ENCODE peak calls at places on chromosomes 12 and 14, in four cellular contexts. X is GM10248, H is kidney tubule cell, C is activated T-cell treated with anti-CD3 and anti-CD28 coated beads for 48 hours. A is an unnamed sample.

GRCh38 chr14:69853774-69854173 is 25.4 kb upstream of the SMOC1 start:
- DNase-seq in H (no peak), X (no peak), C (no peak), A (no peak)

GRCh38 chr12:69708649-69709048 is 9.5 kb upstream of the BEST3 start:
- DNase-seq in H (no peak), X (no peak), C (no peak), A (no peak)

GRCh38 chr14:100332797-100333196 is 9.7 kb downstream of the SLC25A47 start:
- DNase-seq in C (no peak), H (peak; percentile 81), X (peak; percentile 71), A (no peak)

GRCh38 chr12:88562151-88562550 is 18.1 kb downstream of the KITLG start:
- DNase-seq in C (no peak), X (no peak), H (no peak), A (peak; percentile 63)

GRCh38 chr14:77151918-77152588 is 10.5 kb upstream of the ZDHHC22 start:
- DNase-seq in X (peak; percentile 64), C (no peak), H (peak; percentile 36), A (no peak)

GRCh38 chr12:56288705-56289387 is 11.3 kb downstream of the CS start:
- DNase-seq in X (no peak), H (no peak), C (no peak), A (no peak)

GRCh38 chr12:108630481-108631207 is 3.0 kb downstream of the SELPLG start:
- DNase-seq in H (no peak), X (no peak), C (no peak), A (no peak)

GRCh38 chr12:127570793-127571360 is 696.1 kb upstream of the TMEM132C start:
- DNase-seq in H (no peak), C (no peak), X (no peak), A (no peak)

GRCh38 chr12:39230086-39230485 is 212.8 kb downstream of the KIF21A start:
- DNase-seq in C (no peak), H (peak; percentile 76), X (no peak), A (no peak)

GRCh38 chr14:104182857-104183425 is 44.6 kb downstream of the KIF26A start:
- DNase-seq in X (no peak), C (no peak), H (no peak), A (no peak)

GRCh38 chr12:103571286-103571685 is 15.8 kb upstream of the STAB2 start:
- DNase-seq in X (no peak), H (no peak), C (no peak), A (peak; percentile 27)

GRCh38 chr12:47155457-47156166 is 75.9 kb upstream of the AMIGO2 start:
- DNase-seq in C (no peak), X (no peak), H (no peak), A (no peak)

GRCh38 chr14:63650336-63650952 is 8.8 kb upstream of the WDR89 start:
- DNase-seq in H (no peak), C (peak; percentile 13), X (no peak), A (no peak)

GRCh38 chr12:59316938-59317337 is 278.9 kb upstream of the SLC16A7 start:
- DNase-seq in H (no peak), X (no peak), C (no peak), A (no peak)

GRCh38 chr12:119710941-119711551 is 43.1 kb downstream of the PRKAB1 start:
- DNase-seq in C (no peak), X (no peak), H (peak; percentile 66), A (no peak)

GRCh38 chr14:99232406-99233214 is 39.4 kb downstream of the BCL11B start:
- DNase-seq in X (no peak), H (no peak), C (no peak), A (no peak)

A was measured in mucosa of descending colon.